ENCODE peak calls at places on chromosomes 5 and 9, in six cellular contexts. N, A, C, W, X and D are unnamed samples.

GRCh38 chr5:168600409-168600808 is 21.2 kb upstream of the PANK3 start:
- DNase-seq in X (peak; percentile 80), C (peak; percentile 17), W (peak; percentile 71), N (peak; percentile 92), A (peak; percentile 26), D (peak; percentile 62)

GRCh38 chr5:1726469-1726865 is 73.2 kb downstream of the MRPL36 start:
- DNase-seq in X (peak; percentile 6), C (no peak), W (no peak), A (peak; percentile 38), N (no peak), D (no peak)

GRCh38 chr9:73039253-73039915 is 86.5 kb upstream of the ALDH1A1 start:
- DNase-seq in A (no peak), N (no peak), W (no peak), X (peak; percentile 28), C (peak; percentile 43), D (no peak)

GRCh38 chr9:109739760-109740159 is 40.2 kb upstream of the PALM2AKAP2 start:
- DNase-seq in N (no peak), W (no peak), A (no peak), C (peak; percentile 18), X (no peak), D (no peak)

GRCh38 chr9:97793067-97793466 is 60.0 kb upstream of the FOXE1 start:
- DNase-seq in A (no peak), W (no peak), N (no peak), C (no peak), X (no peak), D (no peak)

GRCh38 chr9:16417101-16417500 is 453.4 kb downstream of the BNC2 start:
- DNase-seq in C (peak; percentile 97), W (no peak), N (no peak), A (peak; percentile 65), X (no peak), D (no peak)

GRCh38 chr9:134627417-134628353 is 13.9 kb upstream of the COL5A1 start:
- DNase-seq in X (no peak), W (no peak), N (no peak), C (no peak), A (no peak), D (no peak)

GRCh38 chr9:69355232-69355631 is 30.2 kb downstream of the ENTREP1 start:
- DNase-seq in A (no peak), X (no peak), C (no peak), N (no peak), W (no peak), D (no peak)

GRCh38 chr5:79143684-79144379 is 32.2 kb downstream of the BHMT start:
- DNase-seq in C (no peak), A (no peak), W (no peak), X (no peak), N (no peak), D (no peak)

GRCh38 chr9:112174223-112174964 is 703 bp downstream of the SUSD1 start:
- DNase-seq in X (peak; percentile 84), A (peak; percentile 87), C (peak; percentile 22), N (peak; percentile 22), W (peak; percentile 56), D (peak; percentile 45)

GRCh38 chr9:18362901-18363685 is 110.9 kb upstream of the ADAMTSL1 start:
- DNase-seq in W (no peak), A (no peak), N (no peak), X (peak; percentile 24), C (peak; percentile 30), D (no peak)

GRCh38 chr5:82092-82491 is 9.9 kb upstream of the PLEKHG4B start:
- DNase-seq in A (peak; percentile 85), W (peak; percentile 92), N (peak; percentile 95), X (no peak), C (no peak), D (peak; percentile 95)

GRCh38 chr5:30355675-30356074 is 837.8 kb upstream of the CDH6 start:
- DNase-seq in W (no peak), A (no peak), C (no peak), X (no peak), N (no peak), D (no peak)

GRCh38 chr5:38922199-38922598 is 76.4 kb downstream of the OSMR start:
- DNase-seq in W (peak; percentile 89), N (peak; percentile 56), X (peak; percentile 25), A (peak; percentile 63), C (peak; percentile 66), D (peak; percentile 76)

GRCh38 chr5:998276-998974 is 10.2 kb upstream of the NKD2 start:
- DNase-seq in C (no peak), N (no peak), X (no peak), W (no peak), A (peak; percentile 52), D (no peak)